ENCODE peak calls at places on chromosomes 2 and 18, in seven cellular contexts. L is ascending aorta, J is pancreas, H is heart right ventricle, S is NT2/D1, X is endodermal cell, G is hepatocyte. R is an unnamed sample.

GRCh38 chr18:4035521-4035920 is 419.6 kb downstream of the DLGAP1 start:
- DNase-seq in H (no peak), J (no peak), L (no peak), G (no peak), S (no peak), X (no peak), R (no peak)

GRCh38 chr2:121699421-121700328 is 37.0 kb downstream of the NIFK start:
- DNase-seq in H (peak; percentile 32), X (peak; percentile 45), G (peak; percentile 47), J (peak; percentile 68), L (peak; percentile 81), S (no peak), R (no peak)

GRCh38 chr2:6384341-6384740 is 481.4 kb downstream of the CMPK2 start:
- DNase-seq in H (no peak), J (no peak), X (no peak), L (no peak), G (no peak), S (no peak), R (no peak)

GRCh38 chr2:23425338-23425871 is 40.4 kb downstream of the KLHL29 start:
- DNase-seq in S (no peak), L (peak; percentile 56), X (peak; percentile 65), H (no peak), J (no peak), G (no peak), R (peak; percentile 67)

GRCh38 chr2:105487142-105488069 is 88.6 kb upstream of the FHL2 start:
- DNase-seq in H (peak; percentile 37), L (no peak), J (no peak), G (no peak), S (no peak), X (no peak), R (no peak)

GRCh38 chr2:16709769-16710168 is 44.1 kb upstream of the CYRIA start:
- DNase-seq in G (no peak), H (no peak), S (no peak), J (no peak), L (no peak), X (no peak), R (no peak)

GRCh38 chr2:36710858-36711520 is 14.5 kb downstream of the VIT start:
- DNase-seq in S (no peak), J (no peak), H (no peak), G (no peak), L (no peak), X (no peak), R (no peak)

GRCh38 chr2:42770288-42771131 is 6.6 kb upstream of the OXER1 start:
- DNase-seq in G (peak; percentile 45), J (peak; percentile 40), X (peak; percentile 88), S (peak; percentile 81), H (no peak), L (peak; percentile 66), R (peak; percentile 94)

GRCh38 chr2:226798422-226799210 is 1.0 kb downstream of the IRS1 start:
- DNase-seq in J (peak; percentile 56), L (peak; percentile 77), G (peak; percentile 71), S (no peak), X (peak; percentile 84), H (peak; percentile 23), R (peak; percentile 79)

GRCh38 chr2:60552096-60552850 is 1.2 kb downstream of the BCL11A start:
- DNase-seq in S (no peak), X (peak; percentile 81), G (peak; percentile 54), J (peak; percentile 54), L (no peak), H (no peak), R (peak; percentile 74)

GRCh38 chr18:55287935-55288868 is 299.8 kb downstream of the TCF4 start:
- DNase-seq in L (no peak), H (no peak), S (no peak), X (no peak), J (no peak), G (no peak), R (no peak)

GRCh38 chr2:120936476-120937334 is 201.0 kb downstream of the GLI2 start:
- DNase-seq in G (no peak), S (no peak), J (no peak), X (no peak), L (no peak), H (no peak), R (no peak)

GRCh38 chr2:201936817-201937216 is 96.8 kb upstream of the FZD7 start:
- DNase-seq in J (no peak), H (no peak), L (peak; percentile 12), S (no peak), G (peak; percentile 84), X (peak; percentile 17), R (no peak)

GRCh38 chr2:143615617-143616016 is 486.4 kb downstream of the ARHGAP15 start:
- DNase-seq in S (no peak), X (no peak), G (no peak), L (no peak), J (no peak), H (no peak), R (no peak)

GRCh38 chr2:28389399-28390240 is 3.0 kb upstream of the FOSL2 start:
- DNase-seq in L (no peak), S (no peak), J (no peak), G (no peak), H (no peak), X (peak; percentile 85), R (peak; percentile 61)

GRCh38 chr18:49565101-49565500 is 3.2 kb downstream of the LIPG start:
- DNase-seq in S (no peak), L (no peak), H (no peak), J (no peak), X (no peak), G (no peak), R (no peak)

GRCh38 chr18:49566217-49566616 is 4.4 kb downstream of the LIPG start:
- DNase-seq in G (no peak), S (no peak), J (no peak), X (no peak), H (no peak), L (no peak), R (no peak)

GRCh38 chr18:49564435-49564834 is 2.6 kb downstream of the LIPG start:
- DNase-seq in J (no peak), H (no peak), X (no peak), L (no peak), S (no peak), G (no peak), R (no peak)

GRCh38 chr18:49566985-49567384 is 5.1 kb downstream of the LIPG start:
- DNase-seq in X (no peak), S (no peak), J (no peak), L (no peak), H (no peak), G (no peak), R (no peak)

GRCh38 chr18:49565656-49566055 is 3.8 kb downstream of the LIPG start:
- DNase-seq in S (no peak), X (no peak), H (peak; percentile 51), J (peak; percentile 75), L (no peak), G (no peak), R (no peak)
- H3K36me3 ChIP-seq in S (peaks cover 10% of the 10 kb centered on the region), X (peaks cover 11% of the 10 kb centered on the region), H (no peaks in the 10 kb centered on the region), J (no peaks in the 10 kb centered on the region), L (no peaks in the 10 kb centered on the region), G (peaks cover 3% of the 10 kb centered on the region), R (no peaks in the 10 kb centered on the region)

GRCh38 chr18:78928076-78928475 is 51.5 kb upstream of the SALL3 start:
- DNase-seq in S (no peak), H (no peak), X (no peak), J (no peak), L (no peak), G (no peak), R (no peak)

GRCh38 chr18:78926243-78926615 is 53.4 kb upstream of the SALL3 start:
- DNase-seq in S (no peak), H (no peak), J (no peak), X (no peak), G (no peak), L (no peak), R (no peak)

GRCh38 chr18:78927156-78927555 is 52.5 kb upstream of the SALL3 start:
- DNase-seq in H (no peak), L (no peak), J (no peak), S (no peak), X (no peak), G (no peak), R (no peak)

GRCh38 chr18:78929502-78929901 is 50.1 kb upstream of the SALL3 start:
- DNase-seq in S (no peak), X (no peak), G (no peak), J (no peak), L (no peak), H (no peak), R (no peak)

DNA sequence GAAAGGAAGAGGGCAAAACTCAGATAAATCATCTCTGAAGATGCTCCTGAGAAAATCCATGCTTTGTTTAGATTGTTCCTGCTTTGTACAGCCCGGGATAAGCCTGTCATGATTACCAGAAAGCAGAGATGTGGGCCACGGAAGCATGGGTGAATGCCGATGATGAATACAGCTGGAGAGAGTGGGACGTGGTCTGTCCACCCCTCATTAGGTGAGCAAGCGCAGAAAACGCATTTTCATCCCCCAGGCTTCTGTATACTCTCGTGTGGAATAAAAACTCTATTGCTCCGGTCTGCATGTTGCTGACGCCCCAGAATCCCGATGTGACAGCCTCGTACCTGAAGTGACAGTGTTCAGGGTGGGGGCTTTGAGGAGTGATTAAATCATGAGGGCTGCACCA is 52.0 kb upstream of the SALL3 start:
- DNase-seq in J (no peak), S (no peak), X (no peak), L (no peak), G (no peak), H (no peak), R (no peak)
- H3K27me3 ChIP-seq in J (no peaks in the 10 kb centered on the region), S (no peaks in the 10 kb centered on the region), X (no peaks in the 10 kb centered on the region), L (no peaks in the 10 kb centered on the region), G (no peaks in the 10 kb centered on the region), H (no peaks in the 10 kb centered on the region), R (no peaks in the 10 kb centered on the region)

DNA sequence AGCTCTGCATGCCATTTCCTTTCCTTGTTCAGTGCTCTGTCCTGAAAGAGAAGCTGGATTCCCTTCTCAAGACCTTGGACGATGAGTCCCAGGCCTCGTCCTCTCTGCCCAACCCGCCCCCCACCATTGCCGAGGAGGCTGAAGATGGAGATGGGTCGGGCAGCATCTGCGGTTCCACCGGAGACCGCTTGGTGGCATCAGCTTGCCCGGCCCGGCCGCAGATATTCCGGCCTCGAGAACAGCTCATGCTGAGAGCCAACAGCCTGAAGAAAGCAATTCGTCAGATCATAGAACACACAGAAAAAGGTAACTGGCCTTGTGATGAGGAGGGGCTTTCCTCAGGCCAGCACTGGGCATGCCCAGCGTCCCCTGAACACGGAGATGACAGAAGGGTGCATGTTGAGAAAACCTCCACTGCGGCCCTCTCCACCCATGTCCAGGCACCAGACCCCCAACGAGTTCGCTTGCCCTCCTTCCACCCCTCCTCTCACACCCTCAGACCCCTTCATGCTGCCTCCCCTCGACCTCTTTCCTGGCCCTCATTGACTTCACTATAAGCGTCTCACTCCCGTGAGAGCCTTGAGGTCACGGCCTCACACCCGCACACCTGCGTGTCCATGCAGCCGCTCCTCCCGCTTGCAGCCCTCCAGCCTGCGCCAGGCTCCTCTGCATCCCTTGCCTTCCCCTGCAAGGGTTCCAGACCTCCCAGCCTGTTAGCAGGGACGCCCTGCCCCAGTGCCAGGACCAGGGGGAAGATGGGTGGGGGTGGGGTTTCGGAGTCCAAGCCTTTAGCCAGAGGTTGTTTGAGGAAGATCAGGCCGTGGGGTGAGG is 95.0 kb downstream of the DGKD start:
- DNase-seq in X (peak; percentile 93), L (peak; percentile 63), G (peak; percentile 71), J (peak; percentile 33), S (no peak), H (no peak), R (peak; percentile 95)
- H3K36me3 ChIP-seq in X (peaks cover 11% of the 10 kb centered on the region), L (peaks cover 100% of the 10 kb centered on the region), G (no peaks in the 10 kb centered on the region), J (no peaks in the 10 kb centered on the region), S (peaks cover 86% of the 10 kb centered on the region), H (peaks cover 64% of the 10 kb centered on the region), R (peaks cover 10% of the 10 kb centered on the region)

DNA sequence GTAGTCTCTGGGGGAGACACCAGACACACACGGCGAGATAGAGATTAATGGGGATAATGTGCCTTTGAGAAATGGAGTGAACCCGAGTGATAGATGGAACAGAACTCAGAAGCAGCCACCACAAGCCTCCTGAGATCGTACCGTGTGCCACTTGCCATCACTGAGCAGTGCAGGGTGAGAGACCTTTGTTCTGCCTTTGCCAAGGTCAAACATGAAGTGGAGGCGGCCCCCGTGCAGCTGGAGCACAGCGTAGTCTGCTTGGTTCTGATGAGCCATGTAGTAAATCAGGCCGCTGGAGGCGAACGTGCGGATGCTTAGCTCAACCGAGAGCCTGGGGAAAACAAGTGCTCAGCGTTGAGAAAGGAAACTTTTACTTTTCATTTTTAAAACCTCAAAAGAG is 167.0 kb downstream of the LAMA1 start:
- DNase-seq in J (peak; percentile 48), X (no peak), G (no peak), S (no peak), L (no peak), H (no peak), R (no peak)
- H3K27me3 ChIP-seq in J (no peaks in the 10 kb centered on the region), X (no peaks in the 10 kb centered on the region), G (no peaks in the 10 kb centered on the region), S (no peaks in the 10 kb centered on the region), L (no peaks in the 10 kb centered on the region), H (no peaks in the 10 kb centered on the region), R (no peaks in the 10 kb centered on the region)